ENCODE peak calls at places on chromosomes 16 and 17, in six cellular contexts. G is GM23338, O is esophagus squamous epithelium, A is neural progenitor cell, K is tibial artery, E is stomach. C is an unnamed sample. For H3K4me1, the result is how much of the 10 kb centered on the place peaks cover.

GRCh38 chr17:60303406-60304099 is 88.4 kb downstream of the USP32 start:
- DNase-seq in O (no peak), K (no peak), E (no peak), G (no peak), A (no peak), C (no peak)

GRCh38 chr17:4516740-4517139 is 18.1 kb downstream of the SPNS2 start:
- DNase-seq in A (no peak), G (no peak), E (no peak), K (no peak), O (no peak), C (no peak)

GRCh38 chr17:19273731-19274130 is 36.6 kb downstream of the EPN2 start:
- DNase-seq in A (no peak), O (no peak), G (no peak), E (no peak), K (no peak), C (no peak)

GRCh38 chr17:17778308-17779014 is 58.3 kb downstream of the SREBF1 start:
- DNase-seq in E (peak), O (no peak), A (no peak), K (peak), G (no peak), C (no peak)

GRCh38 chr17:42329025-42329976 is 41.0 kb downstream of the STAT5A start:
- DNase-seq in O (no peak), K (no peak), G (peak), E (no peak), A (peak), C (no peak)

GRCh38 chr17:81322271-81323082 is 27.4 kb upstream of the SLC38A10 start:
- DNase-seq in K (no peak), E (no peak), G (peak), O (no peak), A (no peak), C (no peak)

GRCh38 chr17:10668771-10669170 is 11.7 kb upstream of the MYH3 start:
- DNase-seq in A (no peak), K (no peak), G (no peak), O (no peak), E (no peak), C (no peak)

GRCh38 chr17:45127209-45127582 is 5.1 kb downstream of the PLCD3 start:
- DNase-seq in G (no peak), A (no peak), K (no peak), O (no peak), E (peak), C (no peak)

GRCh38 chr17:10114931-10115535 is 83.4 kb downstream of the GAS7 start:
- DNase-seq in A (no peak), E (peak), O (peak), K (peak), G (no peak), C (peak)

GRCh38 chr16:57297856-57298255 is 13.4 kb upstream of the PLLP start:
- DNase-seq in G (peak), O (no peak), K (no peak), E (no peak), A (peak), C (no peak)

GRCh38 chr16:77090062-77090461 is 100.9 kb upstream of the MON1B start:
- DNase-seq in O (no peak), E (no peak), G (no peak), A (no peak), K (no peak), C (no peak)

GRCh38 chr16:81392011-81392410 is 52.6 kb upstream of the CMIP start:
- DNase-seq in K (no peak), E (no peak), O (no peak), A (no peak), G (no peak), C (no peak)

GRCh38 chr17:12256380-12256995 is 235.8 kb downstream of the MAP2K4 start:
- DNase-seq in E (peak), O (no peak), G (peak), A (peak), K (no peak), C (no peak)

GRCh38 chr16:83206426-83206825 is 579.7 kb downstream of the CDH13 start:
- DNase-seq in E (no peak), G (no peak), K (no peak), A (no peak), O (no peak), C (no peak)

GRCh38 chr17:59893617-59894100 is 738 bp downstream of the RPS6KB1 start:
- DNase-seq in A (peak), E (no peak), O (no peak), G (peak), K (no peak), C (no peak)

GRCh38 chr17:44909681-44910144 is 5.6 kb downstream of the GFAP start:
- DNase-seq in G (no peak), O (no peak), A (no peak), E (no peak), K (no peak), C (no peak)

GRCh38 chr16:35711435-35711834 is 2252.0 kb downstream of the TP53TG3F start:
- DNase-seq in O (no peak), E (no peak), K (no peak), A (no peak), G (no peak), C (peak)

GRCh38 chr17:50943575-50943933 is 77.4 kb upstream of the TOB1 start:
- DNase-seq in O (no peak), E (peak), G (no peak), K (peak), A (no peak), C (no peak)

GRCh38 chr17:83080641-83081560 is 1.5 kb downstream of the METRNL start:
- DNase-seq in E (peak), A (peak), K (peak), G (peak), O (no peak), C (no peak)

GRCh38 chr17:82198092-82198491 is 14.6 kb downstream of the CCDC57 start:
- DNase-seq in K (no peak), O (no peak), E (no peak), G (no peak), A (no peak), C (no peak)

GRCh38 chr16:57533618-57534336 is 2.6 kb downstream of the CCDC102A start:
- DNase-seq in G (no peak), A (no peak), K (peak), E (peak), O (no peak), C (peak)

GRCh38 chr16:16005725-16006124 is 56.3 kb downstream of the ABCC1 start:
- DNase-seq in O (no peak), K (no peak), A (no peak), G (no peak), E (no peak), C (no peak)

GRCh38 chr16:84780063-84780462 is 39.7 kb upstream of the CRISPLD2 start:
- DNase-seq in O (no peak), K (no peak), E (no peak), A (no peak), G (no peak), C (no peak)
- H3K4me1 ChIP-seq in O (under half), K (under half), E (under half), A (under half), G (under half), C (under half)

GRCh38 chr17:43552229-43552837 is 6.2 kb upstream of the ETV4 start:
- DNase-seq in A (no peak), K (no peak), O (no peak), E (no peak), G (no peak), C (no peak)
- H3K4me1 ChIP-seq in A (under half), K (under half), O (under half), E (under half), G (half or more), C (under half)

GRCh38 chr17:48544356-48545021 is 420 bp downstream of the HOXB2 start:
- DNase-seq in O (no peak), A (peak), K (peak), E (peak), G (peak), C (no peak)
- H3K4me1 ChIP-seq in O (under half), A (under half), K (under half), E (half or more), G (half or more), C (under half)

GRCh38 chr17:8120520-8121443 is 2.5 kb upstream of the ALOXE3 start:
- DNase-seq in E (peak), O (no peak), G (peak), K (no peak), A (peak), C (peak)
- H3K4me1 ChIP-seq in E (half or more), O (half or more), G (under half), K (under half), A (under half), C (half or more)

DNA sequence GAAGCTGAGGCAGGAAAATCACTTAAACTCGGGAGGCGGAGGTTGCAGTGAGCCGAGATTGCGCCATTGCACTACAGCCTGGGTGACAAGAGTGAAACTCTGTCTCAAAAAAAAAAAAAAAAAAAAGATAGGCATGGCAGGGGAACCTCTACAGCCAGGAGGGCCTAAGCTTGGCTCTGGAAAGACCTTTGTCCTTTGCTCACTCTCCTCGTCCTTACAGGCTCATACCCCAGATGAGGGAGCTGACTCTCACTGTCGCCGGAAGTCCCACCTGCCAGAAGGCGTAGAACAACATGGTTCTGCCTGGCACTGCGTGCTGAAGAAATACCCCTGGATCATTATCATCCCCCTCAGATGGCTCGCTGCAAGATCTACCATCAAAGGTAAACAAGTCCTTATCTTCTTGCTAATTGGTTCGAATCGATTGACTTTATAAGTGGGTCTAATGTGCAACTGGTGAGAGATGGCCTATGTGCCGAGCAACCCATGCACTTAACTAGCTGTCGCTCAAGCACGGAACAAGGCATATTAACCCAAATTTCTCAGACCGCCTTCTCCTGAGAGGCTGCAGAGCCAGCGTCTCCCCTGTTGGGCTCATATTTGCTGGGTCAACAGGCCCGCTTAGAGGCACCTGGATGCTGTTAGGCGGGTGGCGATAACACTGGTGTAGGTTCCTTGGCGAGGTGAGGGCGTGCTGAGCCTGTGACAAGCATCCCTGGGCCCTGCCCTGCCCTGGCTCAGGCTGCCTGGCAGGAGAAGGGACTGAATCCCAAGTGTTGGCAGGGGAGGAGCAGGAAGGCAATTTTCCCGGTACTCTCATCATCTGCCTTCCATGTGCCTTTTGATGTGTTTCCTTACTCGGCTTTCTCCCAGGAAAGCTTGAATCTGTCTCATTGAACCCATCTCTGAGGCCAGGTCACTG is 29.6 kb downstream of the RTN4RL1 start:
- DNase-seq in E (peak), K (no peak), A (no peak), G (no peak), O (no peak), C (no peak)
- H3K4me1 ChIP-seq in E (half or more), K (under half), A (under half), G (under half), O (under half), C (half or more)

GRCh38 chr17:36937961-36938565 is 788 bp downstream of the LHX1 start:
- DNase-seq in K (no peak), O (no peak), A (peak), G (peak), E (no peak), C (no peak)
- H3K4me1 ChIP-seq in K (under half), O (half or more), A (half or more), G (half or more), E (half or more), C (half or more)

DNA sequence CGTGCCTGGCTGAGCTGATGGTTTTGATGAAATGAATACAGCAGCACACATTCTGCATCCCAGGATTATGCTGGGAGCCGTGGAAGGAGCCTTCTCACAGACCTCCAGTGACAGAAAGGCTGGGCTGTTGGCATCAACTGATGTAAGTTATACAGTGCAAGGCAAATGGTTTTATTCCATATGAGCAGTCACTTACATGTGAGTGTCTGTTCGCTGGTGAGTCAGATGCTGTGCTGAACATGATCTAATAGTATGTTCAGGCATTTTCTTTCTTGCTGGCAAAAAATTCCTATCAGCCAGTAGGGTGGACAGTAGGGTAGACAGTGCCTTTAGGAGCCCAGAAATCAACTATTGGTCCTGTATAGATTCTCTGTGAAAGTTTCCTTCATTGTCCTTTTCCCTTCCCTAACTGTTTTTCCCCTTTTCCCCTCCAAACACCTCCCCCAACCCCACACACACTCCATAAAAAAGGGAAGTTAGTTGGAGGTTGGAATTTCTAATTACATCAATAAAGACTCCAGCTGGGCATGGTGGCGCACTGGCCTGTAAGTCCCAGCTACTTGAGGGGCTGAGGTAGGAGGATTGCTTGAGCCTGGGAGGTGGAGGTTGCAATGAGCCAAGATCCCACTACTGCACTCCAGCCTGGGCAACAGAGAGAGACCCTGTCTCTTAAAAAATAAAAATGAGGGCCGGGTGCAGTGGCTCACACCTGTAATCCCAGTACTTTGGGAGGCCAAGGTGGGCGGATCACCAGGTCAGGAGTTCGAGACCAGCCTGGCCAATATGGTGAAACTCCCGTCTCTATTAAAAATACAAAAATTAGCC is 36.2 kb downstream of the LDHD start:
- DNase-seq in A (no peak), G (no peak), E (no peak), K (no peak), O (no peak), C (no peak)
- H3K4me1 ChIP-seq in A (under half), G (under half), E (half or more), K (under half), O (under half), C (under half)

GRCh38 chr17:76072149-76072858 is at the start of gene SRP68:
- DNase-seq in O (peak), A (peak), G (peak), K (peak), E (peak), C (no peak)
- H3K4me1 ChIP-seq in O (under half), A (under half), G (under half), K (under half), E (half or more), C (half or more)

C was measured in vagina.